ENCODE peak calls at places on chromosomes 1 and 21, in ten cellular contexts. A is HuH-7; B is H7; Q is renal cortical epithelial cell; M is left colon; T is cerebellar cortex; X is hepatocyte; D is naive thymus-derived CD8-positive, alpha-beta T cell; Y is tibial nerve; H is NCI-H1105 treated with DMSO at 0.1 percent for 48 hours. C is an unnamed sample.

GRCh38 chr21:38254970-38255369 is 1.8 kb upstream of the KCNJ15 start:
- DNase-seq in A (no peak), B (no peak), Q (no peak), M (no peak), T (no peak), X (no peak), D (no peak), Y (no peak), H (no peak), C (no peak)

GRCh38 chr1:14366361-14367018 is 232.0 kb upstream of the KAZN start:
- DNase-seq in A (no peak), B (peak; percentile 77), Q (no peak), M (no peak), T (peak; percentile 67), X (peak; percentile 56), D (no peak), Y (no peak), H (no peak), C (peak; percentile 17)

GRCh38 chr1:158049867-158050266 is 56.4 kb downstream of the KIRREL1 start:
- DNase-seq in A (no peak), B (no peak), Q (peak; percentile 23), M (no peak), T (no peak), X (no peak), D (no peak), Y (no peak), H (no peak), C (no peak)

GRCh38 chr1:9129391-9130041 is 614 bp upstream of the GPR157 start:
- DNase-seq in A (peak; percentile 87), B (peak; percentile 98), Q (peak; percentile 31), M (peak; percentile 94), T (peak; percentile 68), X (peak; percentile 94), D (peak; percentile 85), Y (peak; percentile 78), H (peak; percentile 32), C (no peak)

GRCh38 chr21:45530423-45531113 is 11.7 kb downstream of the SLC19A1 start:
- DNase-seq in A (no peak), B (no peak), Q (no peak), M (peak; percentile 23), T (no peak), X (no peak), D (no peak), Y (no peak), H (no peak), C (no peak)

GRCh38 chr1:234869182-234870019 is 259.2 kb downstream of the TOMM20 start:
- DNase-seq in A (no peak), B (no peak), Q (no peak), M (no peak), T (no peak), X (no peak), D (no peak), Y (no peak), H (no peak), C (no peak)

GRCh38 chr21:44892536-44893277 is 19.2 kb upstream of the PTTG1IP start:
- DNase-seq in A (peak; percentile 91), B (peak; percentile 92), Q (no peak), M (no peak), T (peak; percentile 53), X (peak; percentile 66), D (peak; percentile 79), Y (peak; percentile 49), H (peak; percentile 35), C (no peak)

GRCh38 chr21:31700040-31700439 is 31.9 kb downstream of the SCAF4 start:
- DNase-seq in A (no peak), B (no peak), Q (no peak), M (no peak), T (no peak), X (no peak), D (no peak), Y (no peak), H (no peak), C (no peak)

GRCh38 chr1:245807306-245807705 is 652.5 kb downstream of the KIF26B start:
- DNase-seq in A (no peak), B (no peak), Q (peak; percentile 50), M (no peak), T (no peak), X (no peak), D (no peak), Y (no peak), H (no peak), C (no peak)

GRCh38 chr21:34180826-34181359 is 107.5 kb downstream of the MRPS6 start:
- DNase-seq in A (no peak), B (peak; percentile 37), Q (no peak), M (no peak), T (no peak), X (no peak), D (no peak), Y (no peak), H (no peak), C (no peak)

C was measured in retinal pigment epithelial cell.